ENCODE peak calls at places on chromosome 16, in six cellular contexts. T is adrenal gland, H is lung, M is right cardiac atrium, B is left ventricle myocardium inferior, V is K562. D is an unnamed sample. For H3K4me1, the result is how much of the 10 kb centered on the place peaks cover.

GRCh38 chr16:55710466-55710865 is 54.7 kb downstream of the SLC6A2 start:
- DNase-seq in M (no peak), V (no peak), B (no peak), T (no peak), H (no peak), D (peak)

GRCh38 chr16:47986031-47986430 is 169.8 kb downstream of the ABCC12 start:
- DNase-seq in H (no peak), T (no peak), V (no peak), M (no peak), B (no peak), D (no peak)

GRCh38 chr16:88820335-88821025 is 8.8 kb upstream of the APRT start:
- DNase-seq in B (no peak), T (no peak), H (no peak), V (no peak), M (no peak), D (no peak)

GRCh38 chr16:61480250-61480649 is 556.0 kb downstream of the CDH8 start:
- DNase-seq in H (no peak), T (no peak), V (no peak), M (no peak), B (no peak), D (no peak)

GRCh38 chr16:79911660-79912059 is 311.1 kb upstream of the MAF start:
- DNase-seq in M (no peak), B (no peak), T (no peak), H (no peak), V (no peak), D (no peak)

GRCh38 chr16:85436636-85437160 is 176.4 kb upstream of the GSE1 start:
- DNase-seq in V (peak), T (no peak), B (no peak), M (peak), H (peak), D (peak)

GRCh38 chr16:48236286-48236685 is 7.8 kb upstream of the LONP2 start:
- DNase-seq in T (no peak), B (no peak), M (no peak), V (no peak), H (no peak), D (no peak)

GRCh38 chr16:12754824-12755543 is 48.7 kb downstream of the CPPED1 start:
- DNase-seq in V (no peak), H (no peak), B (no peak), M (no peak), T (no peak), D (no peak)

GRCh38 chr16:89141884-89142267 is 29.7 kb upstream of the CDH15 start:
- DNase-seq in V (no peak), T (no peak), M (no peak), H (no peak), B (no peak), D (no peak)

GRCh38 chr16:56606071-56606687 is 2.2 kb upstream of the MT2A start:
- DNase-seq in V (no peak), M (peak), T (peak), H (no peak), B (no peak), D (no peak)

GRCh38 chr16:10902999-10903398 is 26.0 kb downstream of the CIITA start:
- DNase-seq in B (no peak), M (no peak), H (no peak), T (no peak), V (no peak), D (no peak)

GRCh38 chr16:72872966-72873365 is 175.0 kb downstream of the ZFHX3 start:
- DNase-seq in V (no peak), B (no peak), T (no peak), H (no peak), M (no peak), D (no peak)

GRCh38 chr16:28839004-28839639 is 7.0 kb downstream of the TUFM start:
- DNase-seq in V (no peak), M (no peak), H (no peak), B (no peak), T (no peak), D (no peak)

GRCh38 chr16:3456374-3456773 is 12.9 kb downstream of the NAA60 start:
- DNase-seq in H (no peak), V (no peak), M (no peak), B (no peak), T (peak), D (no peak)

DNA sequence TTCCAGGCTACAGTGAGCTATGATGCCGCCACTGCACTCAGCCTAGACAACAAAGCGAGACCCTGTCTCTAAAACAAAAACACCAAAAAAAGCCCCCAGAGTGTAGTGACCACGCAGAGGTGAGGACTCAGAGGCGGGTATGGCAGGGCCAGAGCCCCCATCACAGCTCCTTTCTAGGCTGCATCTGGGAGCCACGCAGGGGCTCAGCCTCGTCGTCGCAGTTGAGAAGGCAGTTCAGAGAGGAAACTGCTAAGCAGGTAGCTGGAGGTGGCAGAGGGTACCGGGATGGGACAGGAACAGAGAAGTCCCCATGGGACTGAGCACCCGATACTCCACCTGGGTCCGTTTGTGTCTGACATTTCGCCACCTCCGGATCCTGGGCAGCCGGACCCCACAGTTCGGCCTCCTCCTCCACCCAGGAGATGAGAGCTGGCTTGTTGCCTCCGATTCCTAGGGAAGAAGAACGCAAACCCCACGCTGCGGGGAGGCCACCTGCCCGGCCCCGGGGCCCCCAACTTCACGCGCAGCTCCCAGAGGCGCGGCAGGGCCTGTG is 701 bp downstream of the ZNF764 start:
- DNase-seq in T (no peak), M (peak), H (no peak), V (no peak), B (no peak), D (no peak)
- H3K4me1 ChIP-seq in T (under half), M (under half), H (under half), V (half or more), B (half or more), D (under half)

GRCh38 chr16:54326266-54326662 is 39.7 kb upstream of the IRX3 start:
- DNase-seq in V (no peak), B (no peak), T (no peak), M (no peak), H (no peak), D (no peak)
- H3K27ac ChIP-seq in V (no peak), B (peak), T (no peak), M (no peak), H (no peak), D (no peak)

GRCh38 chr16:2025878-2026460 is 733 bp upstream of the NHERF2 start:
- DNase-seq in M (no peak), H (no peak), B (no peak), V (no peak), T (no peak), D (no peak)

GRCh38 chr16:2022723-2023097 is 3.1 kb downstream of the NPW start:
- DNase-seq in H (no peak), T (no peak), B (no peak), M (no peak), V (peak), D (peak)

GRCh38 chr16:2024026-2024425 is 2.7 kb upstream of the NHERF2 start:
- DNase-seq in H (no peak), B (peak), M (no peak), T (no peak), V (no peak), D (no peak)

GRCh38 chr16:2025251-2025650 is 1.5 kb upstream of the NHERF2 start:
- DNase-seq in T (no peak), B (peak), H (no peak), M (no peak), V (no peak), D (no peak)

GRCh38 chr16:2023098-2023925 is 3.4 kb upstream of the NHERF2 start:
- DNase-seq in V (peak), M (peak), B (peak), T (peak), H (peak), D (peak)
- H3K4me1 ChIP-seq in V (half or more), M (under half), B (half or more), T (under half), H (under half), D (under half)

DNA sequence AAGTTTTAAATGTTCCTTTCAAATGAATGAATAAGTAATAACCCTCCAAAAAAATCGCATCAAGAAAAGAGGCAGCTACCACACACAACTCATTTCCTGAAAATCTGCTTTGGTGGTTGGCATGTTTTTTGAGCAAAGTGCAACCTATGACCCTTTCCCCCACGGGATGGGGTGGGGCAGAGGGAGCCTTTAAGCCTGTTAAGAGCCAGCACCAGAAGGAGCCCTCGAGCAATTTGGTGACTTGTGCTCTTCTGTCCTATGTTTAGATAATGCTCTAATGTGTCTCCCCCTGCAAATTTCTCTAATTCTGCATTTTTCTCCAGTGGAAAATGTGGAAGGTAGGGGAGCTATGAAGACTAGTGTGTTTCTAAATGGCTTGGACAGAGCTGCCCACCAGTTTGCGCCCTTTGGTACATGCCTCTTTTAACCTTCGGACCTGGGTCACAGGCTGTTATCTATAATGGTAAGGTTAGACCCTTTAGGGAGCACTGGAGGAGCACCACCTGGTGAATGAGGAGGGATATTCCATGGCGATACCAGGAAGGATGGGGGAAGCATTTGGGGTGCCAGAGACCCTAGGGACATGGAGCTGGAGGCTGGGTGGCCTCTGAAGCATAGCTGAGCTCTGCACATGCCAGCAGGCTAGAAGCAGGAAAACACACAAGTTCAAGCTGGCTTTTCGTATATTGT is 1.6 kb downstream of the PYCARD start:
- DNase-seq in B (no peak), T (no peak), H (no peak), M (no peak), V (peak), D (peak)
- H3K27ac ChIP-seq in B (no peak), T (no peak), H (no peak), M (no peak), V (no peak), D (no peak)

GRCh38 chr16:23857256-23857891 is 21.6 kb downstream of the PRKCB start:
- DNase-seq in M (no peak), B (no peak), T (no peak), V (no peak), H (no peak), D (no peak)
- H3K4me1 ChIP-seq in M (under half), B (under half), T (under half), V (under half), H (under half), D (under half)

GRCh38 chr16:2008009-2008526 is 1.6 kb downstream of the ZNF598 start:
- DNase-seq in V (no peak), T (no peak), B (peak), M (no peak), H (no peak), D (no peak)
- H3K27ac ChIP-seq in V (peak), T (peak), B (peak), M (no peak), H (no peak), D (no peak)

GRCh38 chr16:69186642-69187386 is at the start of gene SNTB2:
- DNase-seq in T (peak), M (peak), B (peak), V (peak), H (peak), D (peak)
- H3K4me1 ChIP-seq in T (half or more), M (under half), B (under half), V (under half), H (under half), D (under half)